ENCODE peak calls at places on chromosome 7, in seven cellular contexts. G is NT2/D1; C is stomach; L is HCT116; K is CD8-positive, alpha-beta memory T cell; N is HepG2; E is esophagus squamous epithelium. M is an unnamed sample.

GRCh38 chr7:116097365-116098009 is 66.9 kb upstream of the TFEC start:
- DNase-seq in L (peak; percentile 75), C (no peak), G (no peak), N (peak; percentile 57), E (no peak), K (no peak), M (no peak)

GRCh38 chr7:27237735-27238334 is 4.8 kb upstream of the EVX1 start:
- DNase-seq in N (no peak), C (no peak), K (no peak), E (no peak), L (no peak), G (no peak), M (no peak)

GRCh38 chr7:128887169-128888038 is 23.1 kb downstream of the KCP start:
- DNase-seq in C (no peak), N (no peak), K (no peak), E (no peak), L (no peak), G (no peak), M (no peak)

GRCh38 chr7:47520408-47520807 is 61.5 kb downstream of the TNS3 start:
- DNase-seq in C (no peak), K (no peak), E (no peak), G (no peak), L (no peak), N (peak; percentile 39), M (no peak)

GRCh38 chr7:132755538-132756481 is 179.5 kb upstream of the PLXNA4 start:
- DNase-seq in K (no peak), G (no peak), E (no peak), L (no peak), C (no peak), N (no peak), M (no peak)

GRCh38 chr7:137882261-137882668 is 35.5 kb upstream of the DGKI start:
- DNase-seq in K (no peak), G (no peak), C (no peak), N (no peak), L (peak; percentile 85), E (no peak), M (no peak)

GRCh38 chr7:8295638-8296361 is 33.8 kb upstream of the ICA1 start:
- DNase-seq in L (peak; percentile 89), N (peak; percentile 80), C (peak; percentile 30), E (no peak), K (no peak), G (peak; percentile 93), M (peak; percentile 13)

GRCh38 chr7:8714791-8715190 is 281.4 kb downstream of the NXPH1 start:
- DNase-seq in E (no peak), G (no peak), N (no peak), K (no peak), L (no peak), C (no peak), M (no peak)

GRCh38 chr7:111486472-111487142 is 75.7 kb downstream of the IMMP2L start:
- DNase-seq in K (no peak), G (peak; percentile 20), N (peak; percentile 41), E (no peak), L (peak; percentile 29), C (no peak), M (peak; percentile 16)

GRCh38 chr7:102934670-102935069 is 21.9 kb downstream of the LRRC17 start:
- DNase-seq in L (no peak), N (no peak), E (no peak), G (no peak), C (no peak), K (no peak), M (no peak)

GRCh38 chr7:23472046-23472445 is 1.8 kb upstream of the IGF2BP3 start:
- DNase-seq in C (no peak), L (no peak), G (no peak), E (no peak), N (no peak), K (no peak), M (no peak)
- H3K27me3 ChIP-seq in C (peaks cover 100% of the 10 kb centered on the region), L (peaks cover 19% of the 10 kb centered on the region), G (no peaks in the 10 kb centered on the region), E (peaks cover 57% of the 10 kb centered on the region), N (no peaks in the 10 kb centered on the region), K (peaks cover 94% of the 10 kb centered on the region), M (peaks cover 69% of the 10 kb centered on the region)

DNA sequence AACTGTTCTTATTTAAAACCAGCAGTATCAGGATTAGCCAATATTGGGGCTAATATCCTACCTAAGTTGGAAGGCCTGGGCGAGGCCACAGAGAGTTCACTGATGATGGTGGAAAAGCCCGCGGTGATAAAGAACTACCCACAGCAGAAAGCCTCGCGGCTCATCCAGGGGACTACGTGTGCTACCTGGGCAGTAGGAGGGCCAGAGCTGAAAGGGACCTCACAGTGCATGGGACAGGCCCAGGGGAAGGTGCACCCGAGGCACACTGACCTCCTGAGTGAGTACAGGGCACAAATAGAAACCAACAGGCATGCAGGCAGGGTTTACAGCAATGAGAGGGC is 1.4 kb downstream of the WDR86 start:
- DNase-seq in G (no peak), L (no peak), E (no peak), C (no peak), K (no peak), N (no peak), M (no peak)
- H3K4me3 ChIP-seq in G (peak overlapping the region; percentile 66), L (no peak overlapping the region), E (peak overlapping the region; percentile 52), C (peak overlapping the region; percentile 51), K (no peak overlapping the region), N (no peak overlapping the region), M (no peak overlapping the region)

GRCh38 chr7:63071920-63072319 is 926.7 kb upstream of the ZNF722 start:
- DNase-seq in N (no peak), C (no peak), L (no peak), K (no peak), E (no peak), G (no peak), M (no peak)

GRCh38 chr7:63072806-63073205 is 925.8 kb upstream of the ZNF722 start:
- DNase-seq in C (no peak), N (no peak), E (no peak), L (no peak), G (no peak), K (no peak), M (no peak)

GRCh38 chr7:63070696-63071095 is 928.0 kb upstream of the ZNF722 start:
- DNase-seq in G (no peak), E (no peak), L (no peak), N (no peak), C (no peak), K (no peak), M (no peak)

GRCh38 chr7:63073286-63073685 is 925.4 kb upstream of the ZNF722 start:
- DNase-seq in E (no peak), L (no peak), G (no peak), K (no peak), N (no peak), C (no peak), M (no peak)

DNA sequence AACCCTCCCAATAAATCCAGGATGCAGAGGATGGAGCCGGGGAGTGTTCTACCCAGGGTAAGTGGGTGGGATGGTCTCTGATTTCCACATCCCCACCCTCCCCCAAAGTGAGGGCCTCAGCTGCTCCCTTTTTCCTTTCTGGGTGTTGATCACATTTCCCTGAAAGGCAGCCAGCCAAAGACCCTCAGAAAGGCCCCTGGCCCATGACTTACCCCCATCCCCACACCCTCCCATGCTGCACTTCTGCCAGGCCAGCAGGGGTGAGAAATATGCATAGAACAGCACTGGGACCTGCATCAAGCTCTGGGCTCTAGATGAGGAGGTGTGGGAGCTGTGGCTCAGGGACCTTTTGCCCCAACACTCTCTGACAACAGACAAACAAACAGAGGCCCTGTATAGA is 927.3 kb upstream of the ZNF722 start:
- DNase-seq in L (no peak), K (no peak), C (peak; percentile 7), G (no peak), E (no peak), N (no peak), M (no peak)
- H3K9me3 ChIP-seq in L (no peaks in the 10 kb centered on the region), K (no peaks in the 10 kb centered on the region), C (peaks cover 88% of the 10 kb centered on the region), G (no peaks in the 10 kb centered on the region), E (peaks cover 47% of the 10 kb centered on the region), N (peaks cover 99% of the 10 kb centered on the region), M (peaks cover 1% of the 10 kb centered on the region)

GRCh38 chr7:22725585-22725984 is 1.4 kb upstream of the IL6 start:
- DNase-seq in N (peak; percentile 47), G (peak; percentile 63), E (no peak), L (peak; percentile 27), K (no peak), C (no peak), M (peak; percentile 28)

GRCh38 chr7:22726345-22726848 is 603 bp upstream of the IL6 start:
- DNase-seq in G (peak; percentile 84), C (peak; percentile 34), E (no peak), N (peak; percentile 7), L (peak; percentile 37), K (peak; percentile 2), M (peak; percentile 75)

GRCh38 chr7:22728416-22729029 is 1.5 kb downstream of the IL6 start:
- DNase-seq in G (peak; percentile 48), L (peak; percentile 55), E (no peak), K (no peak), N (peak; percentile 29), C (no peak), M (peak; percentile 55)

GRCh38 chr7:22729180-22729579 is 2.2 kb downstream of the IL6 start:
- DNase-seq in E (no peak), L (no peak), K (no peak), C (no peak), N (no peak), G (no peak), M (no peak)

DNA sequence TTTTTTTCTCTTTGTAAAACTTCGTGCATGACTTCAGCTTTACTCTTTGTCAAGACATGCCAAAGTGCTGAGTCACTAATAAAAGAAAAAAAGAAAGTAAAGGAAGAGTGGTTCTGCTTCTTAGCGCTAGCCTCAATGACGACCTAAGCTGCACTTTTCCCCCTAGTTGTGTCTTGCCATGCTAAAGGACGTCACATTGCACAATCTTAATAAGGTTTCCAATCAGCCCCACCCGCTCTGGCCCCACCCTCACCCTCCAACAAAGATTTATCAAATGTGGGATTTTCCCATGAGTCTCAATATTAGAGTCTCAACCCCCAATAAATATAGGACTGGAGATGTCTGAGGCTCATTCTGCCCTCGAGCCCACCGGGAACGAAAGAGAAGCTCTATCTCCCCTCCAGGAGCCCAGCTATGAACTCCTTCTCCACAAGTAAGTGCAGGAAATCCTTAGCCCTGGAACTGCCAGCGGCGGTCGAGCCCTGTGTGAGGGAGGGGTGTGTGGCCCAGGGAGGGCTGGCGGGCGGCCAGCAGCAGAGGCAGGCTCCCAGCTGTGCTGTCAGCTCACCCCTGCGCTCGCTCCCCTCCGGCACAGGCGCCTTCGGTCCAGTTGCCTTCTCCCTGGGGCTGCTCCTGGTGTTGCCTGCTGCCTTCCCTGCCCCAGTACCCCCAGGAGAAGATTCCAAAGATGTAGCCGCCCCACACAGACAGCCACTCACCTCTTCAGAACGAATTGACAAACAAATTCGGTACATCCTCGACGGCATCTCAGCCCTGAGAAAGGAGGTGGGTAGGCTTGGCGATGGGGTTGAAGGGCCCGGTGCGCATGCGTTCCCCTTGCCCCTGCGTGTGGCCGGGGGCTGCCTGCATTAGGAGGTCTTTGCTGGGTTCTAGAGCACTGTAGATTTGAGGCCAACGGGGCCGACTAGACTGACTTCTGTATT is at the start of gene IL6:
- DNase-seq in N (peak; percentile 6), K (no peak), G (peak; percentile 48), L (no peak), E (no peak), C (peak; percentile 58), M (peak; percentile 26)
- H3K27me3 ChIP-seq in N (no peaks in the 10 kb centered on the region), K (no peaks in the 10 kb centered on the region), G (no peaks in the 10 kb centered on the region), L (no peaks in the 10 kb centered on the region), E (no peaks in the 10 kb centered on the region), C (peaks cover 12% of the 10 kb centered on the region), M (peaks cover 3% of the 10 kb centered on the region)

M was measured in CD4-positive, CD25-positive, alpha-beta regulatory T cell.